ENCODE peak calls at places on chromosomes 6 and 20, in seven cellular contexts. G is PC-9, F is GM12865, E is IMR-90, H is astrocyte of the spinal cord, J is gastrocnemius medialis, W is AG04450. R is an unnamed sample.

GRCh38 chr6:16982827-16983226 is 119.0 kb upstream of the STMND1 start:
- DNase-seq in G (no peak), F (peak), E (peak), H (peak), J (no peak), W (peak), R (no peak)

GRCh38 chr6:33029297-33030184 is 20.1 kb upstream of the HLA-DOA start:
- DNase-seq in G (no peak), F (peak), E (peak), H (no peak), J (no peak), W (no peak), R (no peak)

GRCh38 chr20:57097245-57097935 is 169.1 kb downstream of the BMP7 start:
- DNase-seq in G (no peak), F (no peak), E (no peak), H (no peak), J (no peak), W (no peak), R (no peak)

GRCh38 chr20:19275630-19276071 is 63.2 kb downstream of the SLC24A3 start:
- DNase-seq in G (no peak), F (no peak), E (no peak), H (no peak), J (peak), W (no peak), R (peak)

GRCh38 chr20:47156431-47156841 is 200.1 kb downstream of the ZMYND8 start:
- DNase-seq in G (no peak), F (no peak), E (no peak), H (no peak), J (no peak), W (no peak), R (no peak)

GRCh38 chr20:33984320-33984719 is 9.4 kb upstream of the RALY start:
- DNase-seq in G (no peak), F (no peak), E (no peak), H (no peak), J (no peak), W (no peak), R (no peak)

GRCh38 chr6:21103626-21104224 is 489.8 kb upstream of the SOX4 start:
- DNase-seq in G (no peak), F (no peak), E (peak), H (no peak), J (no peak), W (no peak), R (no peak)

GRCh38 chr20:57003012-57003411 is 263.4 kb downstream of the BMP7 start:
- DNase-seq in G (no peak), F (no peak), E (no peak), H (no peak), J (no peak), W (no peak), R (no peak)

GRCh38 chr6:89970072-89970471 is 75.8 kb downstream of the GJA10 start:
- DNase-seq in G (no peak), F (no peak), E (no peak), H (no peak), J (no peak), W (no peak), R (no peak)

GRCh38 chr6:90386796-90387390 is 90.2 kb upstream of the BACH2 start:
- DNase-seq in G (no peak), F (no peak), E (no peak), H (no peak), J (peak), W (no peak), R (no peak)

GRCh38 chr6:152976749-152977148 is 6.1 kb downstream of the FBXO5 start:
- DNase-seq in G (no peak), F (no peak), E (no peak), H (no peak), J (no peak), W (no peak), R (no peak)

GRCh38 chr6:157822221-157823000 is 635 bp upstream of the SNX9 start:
- DNase-seq in G (no peak), F (no peak), E (no peak), H (no peak), J (no peak), W (no peak), R (peak)

GRCh38 chr6:28349892-28350737 is at the start of gene ZKSCAN3:
- DNase-seq in G (peak), F (peak), E (peak), H (peak), J (peak), W (peak), R (peak)

GRCh38 chr6:157569543-157569942 is 188.6 kb downstream of the ZDHHC14 start:
- DNase-seq in G (no peak), F (peak), E (no peak), H (no peak), J (no peak), W (no peak), R (no peak)

GRCh38 chr20:9015984-9016324 is 52.9 kb upstream of the PLCB4 start:
- DNase-seq in G (no peak), F (no peak), E (peak), H (no peak), J (no peak), W (no peak), R (no peak)

GRCh38 chr6:32406857-32407256 is at the start of gene BTNL2:
- DNase-seq in G (no peak), F (no peak), E (no peak), H (no peak), J (no peak), W (no peak), R (no peak)

DNA sequence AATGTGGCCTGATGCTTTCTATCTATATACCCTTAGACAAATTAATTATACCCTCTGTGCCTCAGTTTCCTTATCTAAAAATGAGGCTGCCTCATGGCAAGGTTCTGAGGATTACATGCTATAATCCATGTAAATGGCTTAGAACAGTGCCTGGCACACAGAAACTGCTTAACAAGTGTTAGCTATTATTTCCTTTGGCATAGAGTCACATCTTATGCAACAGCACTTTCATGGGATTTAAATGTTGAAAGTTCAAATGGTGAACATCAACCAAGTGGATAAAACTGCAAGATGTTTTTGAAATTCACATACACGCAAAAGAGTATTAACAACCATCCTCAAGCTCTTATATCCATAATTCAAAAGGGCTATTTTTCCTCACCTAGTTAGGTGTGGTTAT is 202.8 kb upstream of the JAG1 start:
- DNase-seq in G (no peak), F (no peak), E (no peak), H (no peak), J (no peak), W (no peak), R (no peak)
- TF ChIP-seq CTCF in G (no peak), F (no peak), E (no peak), H (no peak), J (no peak), W (no peak), R (no peak)

GRCh38 chr6:15312500-15312899 is 66.6 kb downstream of the JARID2 start:
- DNase-seq in G (no peak), F (peak), E (peak), H (peak), J (no peak), W (no peak), R (no peak)
- H3K4me3 ChIP-seq in G (no peak), F (no peak), E (no peak), H (no peak), J (no peak), W (no peak), R (no peak)

GRCh38 chr20:40251284-40251932 is 437.6 kb downstream of the MAFB start:
- DNase-seq in G (no peak), F (peak), E (peak), H (no peak), J (no peak), W (no peak), R (no peak)
- TF ChIP-seq CTCF in G (peak), F (peak), E (peak), H (peak), J (peak), W (peak), R (peak)

DNA sequence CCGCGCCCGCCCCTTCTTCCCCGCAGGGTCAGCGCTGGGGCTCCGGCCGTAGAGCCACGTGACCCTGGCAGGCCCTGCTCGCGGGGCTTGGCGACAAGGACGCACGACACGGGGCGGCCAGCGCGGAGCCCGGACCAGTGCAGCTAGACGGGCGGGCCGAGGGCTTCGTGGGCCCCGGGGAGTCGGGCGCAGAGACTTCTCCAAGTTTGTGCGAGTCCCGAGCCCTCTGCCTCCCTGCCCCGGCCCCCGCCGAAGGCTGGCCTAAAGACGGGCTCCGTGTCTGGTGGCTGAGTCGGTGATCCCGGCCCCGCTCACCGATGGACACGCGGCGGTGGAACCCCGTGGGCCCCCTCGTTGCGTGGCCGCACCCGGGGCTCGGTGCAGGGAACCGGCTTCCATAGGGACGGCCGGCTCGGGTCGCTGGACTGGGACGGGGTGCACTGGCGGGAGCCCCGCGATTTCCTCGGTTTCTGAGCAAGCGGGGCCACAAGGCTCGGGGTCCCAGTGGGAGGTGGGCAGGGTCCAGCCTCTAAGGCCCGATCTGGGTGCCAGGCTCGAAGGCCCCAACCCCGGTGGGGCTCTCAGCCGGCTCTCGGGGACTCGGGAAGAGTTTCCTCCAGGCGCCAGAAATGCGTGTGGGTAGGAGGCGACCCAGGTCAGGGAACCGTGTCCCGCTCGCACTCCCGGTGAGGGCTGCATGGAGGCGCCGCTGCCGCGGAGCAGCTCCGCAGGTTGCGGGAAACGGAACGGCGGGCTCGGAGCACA is 461 bp upstream of the GATA5 start:
- DNase-seq in G (peak), F (no peak), E (no peak), H (no peak), J (no peak), W (no peak), R (no peak)
- H3K4me3 ChIP-seq in G (no peak), F (no peak), E (no peak), H (no peak), J (peak), W (no peak), R (no peak)

GRCh38 chr6:24126586-24127192 is 674 bp downstream of the NRSN1 start:
- DNase-seq in G (peak), F (peak), E (peak), H (peak), J (no peak), W (no peak), R (no peak)
- TF ChIP-seq CTCF in G (no peak), F (no peak), E (no peak), H (no peak), J (no peak), W (no peak), R (no peak)